ENCODE peak calls at places on chromosomes 5 and 9, in four cellular contexts. H is RPMI8226, T is glutamatergic neuron, P is globus pallidus. B is an unnamed sample.

GRCh38 chr9:136977223-136978072 is at the start of gene PTGDS:
- DNase-seq in H (no peak), T (no peak), P (peak), B (no peak)

GRCh38 chr5:103232393-103232999 is 26.1 kb upstream of the MACIR start:
- DNase-seq in H (peak), T (no peak), P (peak), B (peak)

GRCh38 chr5:126939887-126940286 is 90.5 kb downstream of the MARCHF3 start:
- DNase-seq in H (no peak), T (no peak), P (no peak), B (peak)

GRCh38 chr5:78377056-78377717 is 16.8 kb downstream of the SCAMP1 start:
- DNase-seq in H (no peak), T (no peak), P (peak), B (no peak)

GRCh38 chr5:74630387-74631087 is 10.0 kb downstream of the ENC1 start:
- DNase-seq in H (no peak), T (no peak), P (no peak), B (no peak)

GRCh38 chr5:61228229-61228628 is 66.0 kb upstream of the SMIM15 start:
- DNase-seq in H (no peak), T (no peak), P (no peak), B (no peak)

GRCh38 chr5:74725331-74725730 is 40.3 kb downstream of the HEXB start:
- DNase-seq in H (no peak), T (no peak), P (no peak), B (no peak)

GRCh38 chr9:32069169-32069813 is 315.2 kb upstream of the ACO1 start:
- DNase-seq in H (no peak), T (no peak), P (no peak), B (peak)

GRCh38 chr5:5340206-5340729 is 82.2 kb upstream of the ICE1 start:
- DNase-seq in H (no peak), T (peak), P (no peak), B (no peak)

GRCh38 chr5:175712681-175713085 is 54.8 kb downstream of the HRH2 start:
- DNase-seq in H (no peak), T (no peak), P (no peak), B (no peak)

GRCh38 chr9:127524373-127524772 is 73.1 kb downstream of the LRSAM1 start:
- DNase-seq in H (no peak), T (no peak), P (no peak), B (no peak)

GRCh38 chr9:37639109-37639748 is 11.5 kb upstream of the FRMPD1 start:
- DNase-seq in H (no peak), T (no peak), P (no peak), B (no peak)

GRCh38 chr5:180718810-180719453 is 20.9 kb downstream of the OR2Y1 start:
- DNase-seq in H (peak), T (no peak), P (peak), B (peak)

GRCh38 chr5:166014256-166014655 is 2277.2 kb upstream of the WWC1 start:
- DNase-seq in H (no peak), T (no peak), P (no peak), B (no peak)

GRCh38 chr9:111759762-111760639 is 34.7 kb downstream of the SHOC1 start:
- DNase-seq in H (peak), T (no peak), P (peak), B (peak)

GRCh38 chr9:77224750-77225312 is 47.5 kb downstream of the VPS13A start:
- DNase-seq in H (no peak), T (no peak), P (no peak), B (no peak)

GRCh38 chr5:103358305-103358996 is 99.9 kb downstream of the MACIR start:
- DNase-seq in H (no peak), T (no peak), P (no peak), B (no peak)

GRCh38 chr9:35793461-35793860 is 2.1 kb downstream of the NPR2 start:
- DNase-seq in H (no peak), T (peak), P (no peak), B (no peak)

GRCh38 chr5:149759986-149760699 is 30.0 kb downstream of the PPARGC1B start:
- DNase-seq in H (no peak), T (no peak), P (no peak), B (no peak)

GRCh38 chr9:95506692-95507455 is 9.9 kb downstream of the PTCH1 start:
- DNase-seq in H (peak), T (peak), P (peak), B (peak)